ENCODE peak calls at places on chromosomes 1 and 21, in four cellular contexts. W is activated naive CD4-positive, alpha-beta T cell; A is LoVo; P is K562. L is an unnamed sample.

GRCh38 chr1:109760581-109761226 is 3.0 kb downstream of the EPS8L3 start:
- DNase-seq in W (no peak), A (no peak), P (no peak), L (no peak)

GRCh38 chr21:45125347-45125746 is 51.0 kb downstream of the ADARB1 start:
- DNase-seq in W (no peak), A (no peak), P (no peak), L (no peak)

GRCh38 chr1:151059342-151060240 is at the start of gene CDC42SE1:
- DNase-seq in W (peak), A (peak), P (peak), L (peak)

GRCh38 chr21:34707876-34708325 is 39.1 kb downstream of the CLIC6 start:
- DNase-seq in W (no peak), A (no peak), P (no peak), L (no peak)

GRCh38 chr21:38804030-38804616 is 1.6 kb upstream of the ETS2 start:
- DNase-seq in W (no peak), A (no peak), P (no peak), L (no peak)

GRCh38 chr1:180652791-180653190 is 21.0 kb downstream of the XPR1 start:
- DNase-seq in W (no peak), A (no peak), P (no peak), L (no peak)

GRCh38 chr1:216598448-216598847 is 124.8 kb downstream of the ESRRG start:
- DNase-seq in W (no peak), A (no peak), P (no peak), L (no peak)

GRCh38 chr1:93638307-93638847 is 43.3 kb downstream of the BCAR3 start:
- DNase-seq in W (no peak), A (no peak), P (no peak), L (no peak)

GRCh38 chr1:187306671-187307415 is 478.1 kb downstream of the PLA2G4A start:
- DNase-seq in W (no peak), A (no peak), P (no peak), L (no peak)

GRCh38 chr1:70204578-70204977 is 801 bp downstream of the LRRC40 start:
- DNase-seq in W (no peak), A (no peak), P (no peak), L (no peak)

GRCh38 chr21:22343303-22343702 is 1345.1 kb downstream of the NCAM2 start:
- DNase-seq in W (no peak), A (no peak), P (no peak), L (no peak)

GRCh38 chr1:202192770-202193613 is 607 bp upstream of the LGR6 start:
- DNase-seq in W (peak), A (peak), P (peak), L (peak)

GRCh38 chr1:248873993-248874671 is 15.2 kb upstream of the ZNF692 start:
- DNase-seq in W (peak), A (peak), P (peak), L (peak)

GRCh38 chr1:116766616-116767469 is 12.6 kb downstream of the CD2 start:
- DNase-seq in W (no peak), A (no peak), P (no peak), L (no peak)

GRCh38 chr1:41576620-41577019 is 92.1 kb upstream of the EDN2 start:
- DNase-seq in W (no peak), A (no peak), P (no peak), L (no peak)

GRCh38 chr1:77222496-77222895 is 3.3 kb upstream of the PIGK start:
- DNase-seq in W (no peak), A (no peak), P (no peak), L (no peak)

GRCh38 chr1:83761084-83761760 is 237.7 kb downstream of the TTLL7 start:
- DNase-seq in W (no peak), A (no peak), P (no peak), L (no peak)

GRCh38 chr1:97947751-97948150 is 26.9 kb upstream of the DPYD start:
- DNase-seq in W (no peak), A (no peak), P (no peak), L (no peak)

GRCh38 chr1:203572134-203572625 is 54.5 kb upstream of the ATP2B4 start:
- DNase-seq in W (no peak), A (no peak), P (no peak), L (no peak)

GRCh38 chr1:37559080-37559479 is 2.3 kb downstream of the DNALI1 start:
- DNase-seq in W (no peak), A (no peak), P (no peak), L (no peak)

GRCh38 chr1:22863766-22864165 is 108.9 kb downstream of the LACTBL1 start:
- DNase-seq in W (no peak), A (no peak), P (no peak), L (no peak)

GRCh38 chr1:112144738-112145426 is 155.4 kb upstream of the KCND3 start:
- DNase-seq in W (no peak), A (no peak), P (no peak), L (no peak)

GRCh38 chr1:161215079-161215478 is at the start of gene FCER1G:
- DNase-seq in W (no peak), A (no peak), P (peak), L (no peak)

GRCh38 chr1:199490804-199491527 is 536.5 kb upstream of the NR5A2 start:
- DNase-seq in W (no peak), A (no peak), P (no peak), L (no peak)

GRCh38 chr1:37890378-37891014 is 31.1 kb upstream of the MTF1 start:
- DNase-seq in W (no peak), A (peak), P (peak), L (no peak)

GRCh38 chr1:91557039-91557690 is 56.5 kb downstream of the CDC7 start:
- DNase-seq in W (no peak), A (no peak), P (no peak), L (no peak)

GRCh38 chr1:214549604-214550338 is 1.6 kb downstream of the PTPN14 start:
- DNase-seq in W (no peak), A (no peak), P (no peak), L (no peak)

GRCh38 chr1:55021965-55022546 is 17.3 kb upstream of the PCSK9 start:
- DNase-seq in W (peak), A (peak), P (peak), L (peak)

GRCh38 chr1:233972563-233972950 is 68.1 kb downstream of the SLC35F3 start:
- DNase-seq in W (no peak), A (no peak), P (no peak), L (no peak)

GRCh38 chr21:24852610-24853195 is 754.6 kb downstream of the MRPL39 start:
- DNase-seq in W (no peak), A (no peak), P (no peak), L (no peak)

L was measured in sigmoid colon.